ENCODE peak calls at places on chromosomes 1 and 21, in nine cellular contexts. One of them, this sample, is unnamed.
A peak's percentile ranks its signal among the peaks of the same experiment; 100 is the strongest.

GRCh38 chr1:42806593-42806992 is 10.3 kb upstream of the ERMAP start:
- DNase-seq in pancreas: no peak
- DNase-seq in Karpas-422: no peak
- DNase-seq in spleen: no peak
- DNase-seq in sigmoid colon: no peak
- DNase-seq in MM.1S: no peak
- DNase-seq in psoas muscle: no peak
- DNase-seq in A549: no peak
- DNase-seq in tibial artery: no peak
- DNase-seq in this sample: no peak

GRCh38 chr1:153626929-153627796 is at the start of gene S100A13:
- DNase-seq in pancreas: peak; percentile 86
- DNase-seq in tibial artery: peak; percentile 91
- DNase-seq in Karpas-422: peak; percentile 97
- DNase-seq in sigmoid colon: peak; percentile 92
- DNase-seq in spleen: peak; percentile 85
- DNase-seq in A549: peak; percentile 85
- DNase-seq in MM.1S: no peak
- DNase-seq in psoas muscle: peak; percentile 85
- DNase-seq in this sample: peak; percentile 88

GRCh38 chr1:203985044-203985443 is 87.9 kb upstream of the SOX13 start:
- DNase-seq in pancreas: no peak
- DNase-seq in MM.1S: no peak
- DNase-seq in psoas muscle: no peak
- DNase-seq in sigmoid colon: no peak
- DNase-seq in Karpas-422: no peak
- DNase-seq in A549: no peak
- DNase-seq in tibial artery: no peak
- DNase-seq in spleen: no peak
- DNase-seq in this sample: no peak

GRCh38 chr21:39041815-39042214 is 141.4 kb downstream of the PSMG1 start:
- DNase-seq in MM.1S: no peak
- DNase-seq in psoas muscle: no peak
- DNase-seq in tibial artery: no peak
- DNase-seq in spleen: no peak
- DNase-seq in A549: no peak
- DNase-seq in pancreas: no peak
- DNase-seq in Karpas-422: no peak
- DNase-seq in sigmoid colon: peak; percentile 33
- DNase-seq in this sample: no peak

GRCh38 chr1:119163396-119163795 is 22.9 kb upstream of the WARS2 start:
- DNase-seq in A549: no peak
- DNase-seq in MM.1S: no peak
- DNase-seq in sigmoid colon: no peak
- DNase-seq in pancreas: no peak
- DNase-seq in spleen: no peak
- DNase-seq in psoas muscle: no peak
- DNase-seq in Karpas-422: no peak
- DNase-seq in tibial artery: no peak
- DNase-seq in this sample: no peak

GRCh38 chr1:248055261-248055660 is 8.6 kb downstream of the OR2L3 start:
- DNase-seq in psoas muscle: no peak
- DNase-seq in Karpas-422: no peak
- DNase-seq in pancreas: no peak
- DNase-seq in spleen: no peak
- DNase-seq in tibial artery: no peak
- DNase-seq in sigmoid colon: no peak
- DNase-seq in A549: no peak
- DNase-seq in MM.1S: no peak
- DNase-seq in this sample: no peak

GRCh38 chr1:93437976-93438605 is 9.8 kb upstream of the FNBP1L start:
- DNase-seq in sigmoid colon: no peak
- DNase-seq in A549: peak; percentile 47
- DNase-seq in tibial artery: no peak
- DNase-seq in spleen: no peak
- DNase-seq in Karpas-422: peak; percentile 81
- DNase-seq in psoas muscle: no peak
- DNase-seq in MM.1S: peak; percentile 31
- DNase-seq in pancreas: no peak
- DNase-seq in this sample: no peak

GRCh38 chr1:200428482-200429205 is 18.8 kb upstream of the ZNF281 start:
- DNase-seq in psoas muscle: no peak
- DNase-seq in A549: no peak
- DNase-seq in sigmoid colon: no peak
- DNase-seq in tibial artery: no peak
- DNase-seq in pancreas: no peak
- DNase-seq in MM.1S: no peak
- DNase-seq in spleen: no peak
- DNase-seq in Karpas-422: no peak
- DNase-seq in this sample: no peak

GRCh38 chr1:26221094-26221493 is 12.9 kb upstream of the CEP85 start:
- DNase-seq in A549: no peak
- DNase-seq in sigmoid colon: no peak
- DNase-seq in pancreas: no peak
- DNase-seq in tibial artery: no peak
- DNase-seq in spleen: no peak
- DNase-seq in Karpas-422: no peak
- DNase-seq in psoas muscle: no peak
- DNase-seq in MM.1S: no peak
- DNase-seq in this sample: no peak

GRCh38 chr1:26224606-26225005 is 9.4 kb upstream of the CEP85 start:
- DNase-seq in Karpas-422: no peak
- DNase-seq in spleen: no peak
- DNase-seq in A549: no peak
- DNase-seq in psoas muscle: no peak
- DNase-seq in tibial artery: no peak
- DNase-seq in MM.1S: no peak
- DNase-seq in sigmoid colon: peak; percentile 10
- DNase-seq in pancreas: no peak
- DNase-seq in this sample: no peak

GRCh38 chr1:26220199-26220912 is 13.6 kb upstream of the CEP85 start:
- DNase-seq in MM.1S: no peak
- DNase-seq in Karpas-422: no peak
- DNase-seq in A549: no peak
- DNase-seq in pancreas: no peak
- DNase-seq in tibial artery: no peak
- DNase-seq in spleen: no peak
- DNase-seq in sigmoid colon: peak; percentile 22
- DNase-seq in psoas muscle: no peak
- DNase-seq in this sample: no peak

GRCh38 chr1:26225033-26225831 is 8.8 kb upstream of the CEP85 start:
- DNase-seq in tibial artery: no peak
- DNase-seq in psoas muscle: peak; percentile 66
- DNase-seq in A549: no peak
- DNase-seq in spleen: peak; percentile 89
- DNase-seq in MM.1S: no peak
- DNase-seq in Karpas-422: no peak
- DNase-seq in pancreas: peak; percentile 84
- DNase-seq in sigmoid colon: peak; percentile 70
- DNase-seq in this sample: peak; percentile 76
- H3K4me3 ChIP-seq in tibial artery: peak overlapping the region; percentile 42
- H3K4me3 ChIP-seq in psoas muscle: peak overlapping the region; percentile 74
- H3K4me3 ChIP-seq in A549: no peak overlapping the region
- H3K4me3 ChIP-seq in spleen: no peak overlapping the region
- H3K4me3 ChIP-seq in MM.1S: peak overlapping the region; percentile 48
- H3K4me3 ChIP-seq in Karpas-422: no peak overlapping the region
- H3K4me3 ChIP-seq in pancreas: peak overlapping the region; percentile 32
- H3K4me3 ChIP-seq in sigmoid colon: peak overlapping the region; percentile 41
- H3K4me3 ChIP-seq in this sample: no peak overlapping the region

GRCh38 chr1:157135646-157136045 is 2.5 kb downstream of the ETV3 start:
- DNase-seq in pancreas: no peak
- DNase-seq in Karpas-422: no peak
- DNase-seq in sigmoid colon: no peak
- DNase-seq in spleen: no peak
- DNase-seq in tibial artery: no peak
- DNase-seq in A549: no peak
- DNase-seq in MM.1S: peak; percentile 80
- DNase-seq in psoas muscle: no peak
- DNase-seq in this sample: peak; percentile 76

GRCh38 chr1:157135070-157135469 is 3.1 kb downstream of the ETV3 start:
- DNase-seq in sigmoid colon: no peak
- DNase-seq in MM.1S: no peak
- DNase-seq in tibial artery: no peak
- DNase-seq in Karpas-422: no peak
- DNase-seq in A549: no peak
- DNase-seq in spleen: no peak
- DNase-seq in psoas muscle: no peak
- DNase-seq in pancreas: no peak
- DNase-seq in this sample: no peak

GRCh38 chr1:157133431-157133830 is 4.8 kb downstream of the ETV3 start:
- DNase-seq in A549: no peak
- DNase-seq in pancreas: no peak
- DNase-seq in Karpas-422: no peak
- DNase-seq in spleen: no peak
- DNase-seq in sigmoid colon: no peak
- DNase-seq in tibial artery: no peak
- DNase-seq in psoas muscle: no peak
- DNase-seq in MM.1S: no peak
- DNase-seq in this sample: no peak

GRCh38 chr1:157136133-157136532 is 2.1 kb downstream of the ETV3 start:
- DNase-seq in Karpas-422: no peak
- DNase-seq in tibial artery: no peak
- DNase-seq in psoas muscle: no peak
- DNase-seq in sigmoid colon: no peak
- DNase-seq in pancreas: no peak
- DNase-seq in spleen: no peak
- DNase-seq in A549: peak; percentile 30
- DNase-seq in MM.1S: peak; percentile 66
- DNase-seq in this sample: no peak

DNA sequence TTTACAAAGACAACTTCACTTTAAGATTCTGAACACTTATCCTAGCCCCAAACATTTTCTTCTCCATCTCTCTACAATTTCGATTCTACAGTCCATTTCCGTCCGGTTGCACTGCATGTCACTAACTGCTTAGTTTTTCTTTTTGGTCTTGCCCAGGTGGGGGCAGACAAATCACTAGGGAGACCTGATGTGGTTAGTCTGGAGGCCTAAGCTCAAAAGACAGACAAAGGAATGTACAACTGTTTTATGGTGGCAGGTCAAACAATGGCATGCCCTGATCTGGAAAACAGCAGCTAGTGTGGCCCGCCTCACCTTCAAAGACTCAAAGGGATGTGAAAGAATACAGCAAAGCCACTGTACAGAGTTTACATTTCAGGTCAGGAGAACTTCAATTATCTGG is 3.8 kb downstream of the ETV3 start:
- DNase-seq in sigmoid colon: no peak
- DNase-seq in psoas muscle: no peak
- DNase-seq in MM.1S: peak; percentile 27
- DNase-seq in A549: no peak
- DNase-seq in Karpas-422: no peak
- DNase-seq in spleen: no peak
- DNase-seq in pancreas: no peak
- DNase-seq in tibial artery: no peak
- DNase-seq in this sample: no peak
- H3K27ac ChIP-seq in sigmoid colon: no peak overlapping the region
- H3K27ac ChIP-seq in psoas muscle: no peak overlapping the region
- H3K27ac ChIP-seq in MM.1S: peak overlapping the region; percentile 79
- H3K27ac ChIP-seq in A549: no peak overlapping the region
- H3K27ac ChIP-seq in Karpas-422: no peak overlapping the region
- H3K27ac ChIP-seq in spleen: peak overlapping the region; percentile 12
- H3K27ac ChIP-seq in pancreas: no peak overlapping the region
- H3K27ac ChIP-seq in tibial artery: no peak overlapping the region
- H3K27ac ChIP-seq in this sample: no peak overlapping the region

DNA sequence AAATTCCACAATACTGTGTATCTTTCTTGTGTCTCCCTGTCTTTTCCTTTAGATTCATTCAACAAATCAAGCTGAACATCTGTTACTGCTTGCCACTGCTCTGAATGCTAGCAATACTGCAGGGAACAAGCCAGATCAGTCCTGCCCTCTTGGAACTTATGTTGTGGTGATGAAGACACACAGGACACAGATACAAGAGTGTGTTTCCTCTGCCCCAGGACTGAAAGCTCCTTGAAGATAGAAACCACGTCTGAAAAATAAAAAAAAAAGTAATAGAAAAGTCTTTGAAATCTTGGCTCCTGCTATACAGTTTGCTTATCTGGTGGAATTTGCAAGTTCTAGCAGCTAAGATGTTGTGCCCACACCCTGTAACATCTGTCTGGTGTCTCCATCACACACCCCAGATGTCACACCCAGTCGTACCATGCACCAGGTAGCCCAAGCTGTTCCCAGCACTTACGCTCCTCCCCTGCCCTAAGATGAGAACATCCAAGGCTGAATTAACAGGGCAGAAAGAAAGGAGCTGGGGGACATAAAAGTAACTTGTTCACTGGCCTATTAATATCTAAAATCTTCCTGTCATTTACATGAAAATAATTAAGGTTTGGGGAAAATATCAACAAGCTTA is 80.2 kb upstream of the GALNT2 start:
- DNase-seq in Karpas-422: no peak
- DNase-seq in pancreas: no peak
- DNase-seq in psoas muscle: no peak
- DNase-seq in A549: no peak
- DNase-seq in spleen: no peak
- DNase-seq in MM.1S: no peak
- DNase-seq in tibial artery: no peak
- DNase-seq in sigmoid colon: no peak
- DNase-seq in this sample: no peak
- H3K4me1 ChIP-seq in Karpas-422: no peaks in the 10 kb centered on the region
- H3K4me1 ChIP-seq in pancreas: peaks cover 5% of the 10 kb centered on the region
- H3K4me1 ChIP-seq in psoas muscle: peaks cover 17% of the 10 kb centered on the region
- H3K4me1 ChIP-seq in A549: peaks cover 3% of the 10 kb centered on the region
- H3K4me1 ChIP-seq in spleen: no peaks in the 10 kb centered on the region
- H3K4me1 ChIP-seq in MM.1S: no peaks in the 10 kb centered on the region
- H3K4me1 ChIP-seq in tibial artery: no peaks in the 10 kb centered on the region
- H3K4me1 ChIP-seq in sigmoid colon: no peaks in the 10 kb centered on the region
- H3K4me1 ChIP-seq in this sample: no peaks in the 10 kb centered on the region

GRCh38 chr1:152145789-152146188 is 13.2 kb downstream of the RPTN start:
- DNase-seq in Karpas-422: no peak
- DNase-seq in psoas muscle: no peak
- DNase-seq in spleen: no peak
- DNase-seq in tibial artery: no peak
- DNase-seq in MM.1S: no peak
- DNase-seq in A549: no peak
- DNase-seq in sigmoid colon: no peak
- DNase-seq in pancreas: no peak
- DNase-seq in this sample: no peak

GRCh38 chr1:152148051-152148450 is 11.0 kb downstream of the RPTN start:
- DNase-seq in psoas muscle: no peak
- DNase-seq in A549: no peak
- DNase-seq in MM.1S: no peak
- DNase-seq in pancreas: no peak
- DNase-seq in tibial artery: no peak
- DNase-seq in Karpas-422: no peak
- DNase-seq in spleen: no peak
- DNase-seq in sigmoid colon: no peak
- DNase-seq in this sample: no peak

GRCh38 chr1:152153996-152154395 is 5.0 kb downstream of the RPTN start:
- DNase-seq in psoas muscle: no peak
- DNase-seq in pancreas: no peak
- DNase-seq in A549: no peak
- DNase-seq in spleen: no peak
- DNase-seq in MM.1S: no peak
- DNase-seq in tibial artery: no peak
- DNase-seq in sigmoid colon: no peak
- DNase-seq in Karpas-422: no peak
- DNase-seq in this sample: no peak

GRCh38 chr1:152148991-152149390 is 10.0 kb downstream of the RPTN start:
- DNase-seq in MM.1S: no peak
- DNase-seq in tibial artery: no peak
- DNase-seq in psoas muscle: no peak
- DNase-seq in Karpas-422: no peak
- DNase-seq in spleen: no peak
- DNase-seq in pancreas: no peak
- DNase-seq in A549: no peak
- DNase-seq in sigmoid colon: no peak
- DNase-seq in this sample: no peak

GRCh38 chr1:152151646-152152045 is 7.4 kb downstream of the RPTN start:
- DNase-seq in MM.1S: no peak
- DNase-seq in sigmoid colon: no peak
- DNase-seq in spleen: no peak
- DNase-seq in A549: no peak
- DNase-seq in Karpas-422: no peak
- DNase-seq in pancreas: no peak
- DNase-seq in psoas muscle: no peak
- DNase-seq in tibial artery: no peak
- DNase-seq in this sample: no peak
- H3K4me3 ChIP-seq in MM.1S: no peak overlapping the region
- H3K4me3 ChIP-seq in sigmoid colon: no peak overlapping the region
- H3K4me3 ChIP-seq in spleen: no peak overlapping the region
- H3K4me3 ChIP-seq in A549: no peak overlapping the region
- H3K4me3 ChIP-seq in Karpas-422: no peak overlapping the region
- H3K4me3 ChIP-seq in pancreas: no peak overlapping the region
- H3K4me3 ChIP-seq in psoas muscle: no peak overlapping the region
- H3K4me3 ChIP-seq in tibial artery: no peak overlapping the region
- H3K4me3 ChIP-seq in this sample: no peak overlapping the region